ENCODE peak calls at places on chromosomes 4 and X, in seven cellular contexts. X is IMR-90, A is H9, J is neuronal stem cell, Z is mesendoderm, Q is H1, D is mesenchymal stem cell. F is an unnamed sample.
A peak's percentile ranks its signal among the peaks of the same experiment; 100 is the strongest.

GRCh38 chrX:72306851-72307645 is 1.3 kb upstream of the CITED1 start:
- DNase-seq in X (peak; percentile 66), A (peak; percentile 60), J (peak; percentile 56), Z (peak; percentile 80), Q (no peak), D (peak; percentile 73), F (peak; percentile 16)

GRCh38 chr4:38615847-38616246 is 48.2 kb upstream of the KLF3 start:
- DNase-seq in X (no peak), A (no peak), J (no peak), Z (no peak), Q (no peak), D (no peak), F (no peak)

GRCh38 chrX:21176927-21177571 is 197.2 kb upstream of the CNKSR2 start:
- DNase-seq in X (no peak), A (no peak), J (no peak), Z (no peak), Q (no peak), D (no peak), F (no peak)

GRCh38 chrX:108527724-108528123 is 88.1 kb downstream of the COL4A5 start:
- DNase-seq in X (no peak), A (no peak), J (no peak), Z (no peak), Q (no peak), D (no peak), F (no peak)

GRCh38 chr4:24664956-24665355 is 80.6 kb upstream of the DHX15 start:
- DNase-seq in X (peak; percentile 55), A (no peak), J (no peak), Z (no peak), Q (no peak), D (no peak), F (peak; percentile 87)

GRCh38 chr4:183335369-183335940 is 13.2 kb upstream of the CLDN24 start:
- DNase-seq in X (peak; percentile 96), A (no peak), J (no peak), Z (peak; percentile 19), Q (no peak), D (peak; percentile 91), F (no peak)

GRCh38 chr4:54930226-54930625 is 195.2 kb downstream of the KDR start:
- DNase-seq in X (peak; percentile 31), A (no peak), J (no peak), Z (no peak), Q (no peak), D (no peak), F (peak; percentile 62)

GRCh38 chrX:50643525-50644137 is 170.4 kb downstream of the SHROOM4 start:
- DNase-seq in X (no peak), A (no peak), J (no peak), Z (no peak), Q (no peak), D (no peak), F (peak; percentile 74)

GRCh38 chr4:15544196-15544730 is 74.6 kb downstream of the CC2D2A start:
- DNase-seq in X (no peak), A (no peak), J (no peak), Z (peak; percentile 15), Q (no peak), D (no peak), F (no peak)

GRCh38 chrX:134502686-134503085 is 42.7 kb downstream of the HPRT1 start:
- DNase-seq in X (peak; percentile 69), A (no peak), J (no peak), Z (no peak), Q (no peak), D (peak; percentile 57), F (no peak)

GRCh38 chrX:141443922-141444321 is 140.6 kb downstream of the SPANXA1 start:
- DNase-seq in X (no peak), A (no peak), J (no peak), Z (no peak), Q (no peak), D (no peak), F (no peak)

GRCh38 chr4:1278336-1278670 is 11.4 kb upstream of the MAEA start:
- DNase-seq in X (peak; percentile 28), A (no peak), J (no peak), Z (no peak), Q (no peak), D (peak; percentile 14), F (no peak)

GRCh38 chrX:38117485-38117884 is 103.2 kb downstream of the SRPX start:
- DNase-seq in X (peak; percentile 24), A (no peak), J (no peak), Z (no peak), Q (no peak), D (no peak), F (no peak)

GRCh38 chrX:133913009-133913408 is 72.4 kb downstream of the GPC3 start:
- DNase-seq in X (no peak), A (no peak), J (no peak), Z (no peak), Q (no peak), D (no peak), F (no peak)

GRCh38 chrX:16212436-16212835 is 45.2 kb downstream of the MAGEB17 start:
- DNase-seq in X (peak; percentile 34), A (peak; percentile 41), J (no peak), Z (peak; percentile 62), Q (no peak), D (peak; percentile 32), F (no peak)

GRCh38 chrX:134836497-134836968 is 154.3 kb upstream of the SMIM10 start:
- DNase-seq in X (peak; percentile 45), A (no peak), J (no peak), Z (no peak), Q (no peak), D (peak; percentile 38), F (no peak)

GRCh38 chr4:44679060-44679459 is 840 bp downstream of the GUF1 start:
- DNase-seq in X (no peak), A (no peak), J (no peak), Z (no peak), Q (no peak), D (no peak), F (no peak)

GRCh38 chr4:5629542-5629941 is 78.8 kb downstream of the EVC2 start:
- DNase-seq in X (no peak), A (no peak), J (no peak), Z (no peak), Q (no peak), D (no peak), F (no peak)
- H3K18ac ChIP-seq in X (no peak overlapping the region), A (no peak overlapping the region), J (no peak overlapping the region), Z (no peak overlapping the region), Q (no peak overlapping the region), D (no peak overlapping the region), F (no peak overlapping the region)

GRCh38 chr4:101345596-101346311 is 1.6 kb downstream of the PPP3CA start:
- DNase-seq in X (peak; percentile 39), A (peak; percentile 42), J (peak; percentile 56), Z (peak; percentile 81), Q (no peak), D (peak; percentile 70), F (no peak)
- H3K4ac ChIP-seq in X (peak overlapping the region; percentile 32), A (no peak overlapping the region), J (no peak overlapping the region), Z (peak overlapping the region; percentile 10), Q (no peak overlapping the region), D (no peak overlapping the region), F (peak overlapping the region; percentile 19)

GRCh38 chr4:69749771-69750170 is 10.6 kb downstream of the SULT1B1 start:
- DNase-seq in X (peak; percentile 2), A (no peak), J (no peak), Z (no peak), Q (no peak), D (no peak), F (peak; percentile 95)
- H3K18ac ChIP-seq in X (no peak overlapping the region), A (no peak overlapping the region), J (no peak overlapping the region), Z (no peak overlapping the region), Q (no peak overlapping the region), D (no peak overlapping the region), F (no peak overlapping the region)

GRCh38 chr4:18842431-18842830 is 820.9 kb upstream of the LCORL start:
- DNase-seq in X (no peak), A (no peak), J (no peak), Z (no peak), Q (no peak), D (no peak), F (no peak)
- H3K4ac ChIP-seq in X (no peak overlapping the region), A (no peak overlapping the region), J (no peak overlapping the region), Z (no peak overlapping the region), Q (no peak overlapping the region), D (no peak overlapping the region), F (no peak overlapping the region)

GRCh38 chr4:81495308-81495707 is 23.6 kb upstream of the RASGEF1B start:
- DNase-seq in X (no peak), A (no peak), J (no peak), Z (no peak), Q (no peak), D (no peak), F (no peak)
- H3K18ac ChIP-seq in X (no peak overlapping the region), A (no peak overlapping the region), J (no peak overlapping the region), Z (no peak overlapping the region), Q (no peak overlapping the region), D (no peak overlapping the region), F (no peak overlapping the region)

DNA sequence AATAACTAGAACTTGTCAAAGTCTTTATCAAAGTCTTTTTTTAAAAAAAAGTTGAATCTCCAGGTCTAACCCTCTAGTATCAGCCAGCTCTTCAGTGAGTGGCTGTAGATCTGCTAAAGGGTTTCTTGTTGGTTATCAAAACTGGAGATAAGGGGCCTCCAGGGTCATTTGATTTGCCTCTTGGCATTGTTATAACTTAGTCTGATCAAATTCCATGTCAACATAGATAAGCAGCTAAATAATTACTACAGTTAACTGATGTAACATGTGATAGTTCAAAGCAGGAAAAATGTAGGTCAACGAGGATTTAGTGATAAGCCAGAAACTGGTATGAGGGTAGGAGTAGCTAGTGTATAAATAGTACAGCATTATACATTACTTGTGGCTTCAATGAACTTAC is 465.1 kb downstream of the PDHA2 start:
- DNase-seq in X (no peak), A (no peak), J (no peak), Z (peak; percentile 83), Q (no peak), D (no peak), F (peak; percentile 27)
- H3K4ac ChIP-seq in X (no peak overlapping the region), A (no peak overlapping the region), J (no peak overlapping the region), Z (no peak overlapping the region), Q (no peak overlapping the region), D (no peak overlapping the region), F (no peak overlapping the region)

GRCh38 chr4:75935628-75936027 is 5.2 kb downstream of the NAAA start:
- DNase-seq in X (no peak), A (no peak), J (no peak), Z (no peak), Q (no peak), D (no peak), F (no peak)

GRCh38 chr4:75940692-75941253 is at the start of gene NAAA:
- DNase-seq in X (peak; percentile 65), A (peak; percentile 83), J (peak; percentile 77), Z (peak; percentile 95), Q (peak; percentile 75), D (peak; percentile 83), F (peak; percentile 85)

DNA sequence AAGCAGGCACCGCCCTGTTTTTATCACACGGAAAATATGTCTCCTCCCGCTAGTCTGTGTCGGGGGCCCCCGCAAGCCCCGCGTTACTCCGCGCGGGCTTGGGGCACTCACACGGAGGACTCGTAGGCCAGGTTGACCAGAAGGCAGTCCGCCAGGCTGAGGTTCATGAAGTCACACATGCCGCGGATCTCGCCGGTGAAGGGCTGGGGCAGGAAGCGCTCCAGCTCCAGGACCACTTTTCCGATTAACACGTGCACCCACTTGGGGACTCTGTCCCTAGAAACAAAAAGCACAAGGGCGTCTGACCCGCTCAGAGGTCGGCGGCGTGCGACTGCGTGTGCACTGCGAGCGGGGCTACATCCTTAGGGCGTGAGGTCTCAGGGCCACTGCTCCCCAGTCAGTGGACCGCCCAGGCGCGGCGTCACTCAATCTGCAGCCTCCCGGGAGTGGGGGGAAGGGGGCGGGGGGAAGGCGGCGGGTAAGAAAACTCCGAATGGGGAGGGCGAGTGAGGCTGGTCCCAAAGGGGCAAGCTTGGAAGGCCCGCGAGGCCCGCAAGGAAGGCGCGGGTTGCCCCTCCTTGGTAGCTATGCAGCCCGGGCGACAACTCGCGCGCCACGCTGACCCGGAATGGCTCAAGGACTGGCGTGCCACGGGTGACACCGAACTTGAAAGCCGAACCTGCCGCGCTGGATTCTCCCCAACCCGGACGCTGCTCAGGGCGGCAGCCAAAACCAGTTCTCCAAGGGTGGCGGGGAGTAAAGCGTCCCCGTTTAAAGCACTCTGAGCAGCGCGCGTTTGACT is 722 bp downstream of the NAAA start:
- DNase-seq in X (peak; percentile 32), A (peak; percentile 84), J (peak; percentile 61), Z (peak; percentile 78), Q (no peak), D (peak; percentile 74), F (peak; percentile 37)
- H3K18ac ChIP-seq in X (no peak overlapping the region), A (peak overlapping the region; percentile 22), J (peak overlapping the region; percentile 92), Z (no peak overlapping the region), Q (peak overlapping the region; percentile 24), D (peak overlapping the region; percentile 77), F (no peak overlapping the region)

F was measured in trophoblast cell.